ENCODE peak calls at places on chromosomes 11 and 22, in six cellular contexts. One of them, this sample, is unnamed. For H3K27me3, the result is how much of the 10 kb centered on the place peaks cover.

GRCh38 chr11:11463397-11463796 is 110.3 kb upstream of the CSNK2A3 start:
- DNase-seq in CD4-positive, alpha-beta T cell: no peak
- DNase-seq in H9: no peak
- DNase-seq in lung: no peak
- DNase-seq in psoas muscle: no peak
- DNase-seq in heart right ventricle: no peak
- DNase-seq in this sample: no peak

GRCh38 chr22:31753005-31753633 is 700 bp upstream of the DEPDC5 start:
- DNase-seq in psoas muscle: peak
- DNase-seq in H9: peak
- DNase-seq in heart right ventricle: peak
- DNase-seq in lung: peak
- DNase-seq in CD4-positive, alpha-beta T cell: no peak
- DNase-seq in this sample: no peak

GRCh38 chr11:86218125-86219081 is 26.1 kb upstream of the EED start:
- DNase-seq in H9: peak
- DNase-seq in CD4-positive, alpha-beta T cell: peak
- DNase-seq in psoas muscle: peak
- DNase-seq in heart right ventricle: peak
- DNase-seq in lung: peak
- DNase-seq in this sample: peak

GRCh38 chr11:62492586-62492985 is 54.0 kb downstream of the AHNAK start:
- DNase-seq in psoas muscle: no peak
- DNase-seq in H9: no peak
- DNase-seq in heart right ventricle: no peak
- DNase-seq in CD4-positive, alpha-beta T cell: no peak
- DNase-seq in lung: no peak
- DNase-seq in this sample: no peak

GRCh38 chr22:36546092-36546804 is 17.3 kb upstream of the EIF3D start:
- DNase-seq in CD4-positive, alpha-beta T cell: no peak
- DNase-seq in lung: no peak
- DNase-seq in heart right ventricle: peak
- DNase-seq in H9: peak
- DNase-seq in psoas muscle: peak
- DNase-seq in this sample: no peak

GRCh38 chr22:17773606-17774205 is 563 bp downstream of the BID start:
- DNase-seq in psoas muscle: peak
- DNase-seq in CD4-positive, alpha-beta T cell: peak
- DNase-seq in heart right ventricle: no peak
- DNase-seq in lung: no peak
- DNase-seq in H9: peak
- DNase-seq in this sample: no peak

GRCh38 chr11:108697872-108698473 is 33.1 kb downstream of the DDX10 start:
- DNase-seq in psoas muscle: peak
- DNase-seq in lung: peak
- DNase-seq in heart right ventricle: peak
- DNase-seq in CD4-positive, alpha-beta T cell: peak
- DNase-seq in H9: peak
- DNase-seq in this sample: peak

GRCh38 chr22:22025320-22026156 is 43.0 kb upstream of the TOP3B start:
- DNase-seq in heart right ventricle: no peak
- DNase-seq in lung: no peak
- DNase-seq in psoas muscle: no peak
- DNase-seq in H9: no peak
- DNase-seq in CD4-positive, alpha-beta T cell: no peak
- DNase-seq in this sample: no peak

GRCh38 chr11:116502641-116503061 is 270.1 kb downstream of the BUD13 start:
- DNase-seq in CD4-positive, alpha-beta T cell: no peak
- DNase-seq in heart right ventricle: peak
- DNase-seq in psoas muscle: peak
- DNase-seq in lung: no peak
- DNase-seq in H9: no peak
- DNase-seq in this sample: no peak

GRCh38 chr22:43205748-43206514 is 19.0 kb upstream of the TTLL12 start:
- DNase-seq in psoas muscle: no peak
- DNase-seq in H9: no peak
- DNase-seq in CD4-positive, alpha-beta T cell: no peak
- DNase-seq in lung: no peak
- DNase-seq in heart right ventricle: no peak
- DNase-seq in this sample: no peak

GRCh38 chr11:84250834-84251613 is 964.9 kb upstream of the CCDC90B start:
- DNase-seq in H9: no peak
- DNase-seq in heart right ventricle: no peak
- DNase-seq in lung: no peak
- DNase-seq in psoas muscle: no peak
- DNase-seq in CD4-positive, alpha-beta T cell: no peak
- DNase-seq in this sample: no peak

GRCh38 chr11:44952500-44953260 is 2.0 kb upstream of the TP53I11 start:
- DNase-seq in CD4-positive, alpha-beta T cell: no peak
- DNase-seq in lung: no peak
- DNase-seq in psoas muscle: no peak
- DNase-seq in heart right ventricle: no peak
- DNase-seq in H9: no peak
- DNase-seq in this sample: no peak

GRCh38 chr11:62707277-62707771 is at the start of the genes BSCL2 and GNG3:
- DNase-seq in lung: no peak
- DNase-seq in CD4-positive, alpha-beta T cell: no peak
- DNase-seq in heart right ventricle: no peak
- DNase-seq in H9: peak
- DNase-seq in psoas muscle: no peak
- DNase-seq in this sample: no peak

GRCh38 chr11:130779943-130780342 is 136.3 kb downstream of the SNX19 start:
- DNase-seq in lung: no peak
- DNase-seq in heart right ventricle: no peak
- DNase-seq in H9: no peak
- DNase-seq in CD4-positive, alpha-beta T cell: no peak
- DNase-seq in psoas muscle: no peak
- DNase-seq in this sample: no peak

GRCh38 chr11:129023968-129024676 is 81.5 kb upstream of the TP53AIP1 start:
- DNase-seq in heart right ventricle: no peak
- DNase-seq in psoas muscle: no peak
- DNase-seq in CD4-positive, alpha-beta T cell: no peak
- DNase-seq in H9: peak
- DNase-seq in lung: peak
- DNase-seq in this sample: no peak

GRCh38 chr11:67282876-67283371 is 6.2 kb upstream of the ANKRD13D start:
- DNase-seq in heart right ventricle: no peak
- DNase-seq in psoas muscle: peak
- DNase-seq in lung: no peak
- DNase-seq in H9: no peak
- DNase-seq in CD4-positive, alpha-beta T cell: no peak
- DNase-seq in this sample: no peak

GRCh38 chr22:19772673-19773469 is 12.3 kb downstream of the TBX1 start:
- DNase-seq in lung: no peak
- DNase-seq in heart right ventricle: no peak
- DNase-seq in H9: no peak
- DNase-seq in psoas muscle: peak
- DNase-seq in CD4-positive, alpha-beta T cell: no peak
- DNase-seq in this sample: no peak

GRCh38 chr11:27532652-27533325 is 26.2 kb upstream of the LIN7C start:
- DNase-seq in CD4-positive, alpha-beta T cell: no peak
- DNase-seq in heart right ventricle: no peak
- DNase-seq in psoas muscle: no peak
- DNase-seq in H9: no peak
- DNase-seq in lung: no peak
- DNase-seq in this sample: no peak

GRCh38 chr11:30916764-30917163 is 330.6 kb upstream of the MPPED2 start:
- DNase-seq in H9: no peak
- DNase-seq in psoas muscle: no peak
- DNase-seq in CD4-positive, alpha-beta T cell: no peak
- DNase-seq in lung: no peak
- DNase-seq in heart right ventricle: no peak
- DNase-seq in this sample: no peak

GRCh38 chr11:30919389-30920172 is 333.4 kb upstream of the MPPED2 start:
- DNase-seq in lung: no peak
- DNase-seq in heart right ventricle: no peak
- DNase-seq in psoas muscle: no peak
- DNase-seq in H9: no peak
- DNase-seq in CD4-positive, alpha-beta T cell: no peak
- DNase-seq in this sample: no peak

GRCh38 chr11:30911247-30911646 is 325.1 kb upstream of the MPPED2 start:
- DNase-seq in lung: no peak
- DNase-seq in heart right ventricle: no peak
- DNase-seq in H9: no peak
- DNase-seq in psoas muscle: no peak
- DNase-seq in CD4-positive, alpha-beta T cell: no peak
- DNase-seq in this sample: no peak

GRCh38 chr11:30917859-30918478 is 331.8 kb upstream of the MPPED2 start:
- DNase-seq in lung: no peak
- DNase-seq in H9: no peak
- DNase-seq in CD4-positive, alpha-beta T cell: no peak
- DNase-seq in psoas muscle: no peak
- DNase-seq in heart right ventricle: peak
- DNase-seq in this sample: peak

DNA sequence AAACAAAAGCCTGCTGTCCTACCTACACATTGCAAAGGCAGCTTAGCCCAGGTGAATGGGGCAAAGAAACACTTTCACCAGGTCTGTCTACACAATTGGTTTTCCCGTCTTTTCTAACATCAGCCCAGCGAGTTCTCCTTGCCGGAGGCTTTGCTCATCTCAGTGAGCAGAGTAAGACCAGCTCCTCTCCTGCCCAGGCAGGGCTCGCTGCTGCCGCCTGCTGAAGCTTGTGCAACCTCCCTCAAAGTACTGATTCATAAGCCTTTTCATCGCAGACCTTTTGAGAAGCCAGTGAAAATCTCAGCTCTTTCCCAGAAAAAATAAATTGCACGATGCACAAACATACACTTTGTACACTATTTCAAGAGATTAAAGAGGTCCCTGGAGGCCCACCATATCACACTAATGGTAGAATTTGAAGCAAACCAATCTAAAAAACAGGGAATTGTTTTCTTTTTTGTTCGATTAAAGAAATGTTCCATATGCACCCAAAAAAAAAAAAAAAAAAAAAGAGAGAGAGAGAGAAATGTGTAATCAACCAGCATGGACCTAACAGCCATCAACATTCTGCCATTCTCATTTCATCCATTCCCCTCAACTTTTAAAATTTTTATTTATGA is 328.1 kb upstream of the MPPED2 start:
- DNase-seq in CD4-positive, alpha-beta T cell: no peak
- DNase-seq in psoas muscle: peak
- DNase-seq in H9: peak
- DNase-seq in lung: no peak
- DNase-seq in heart right ventricle: peak
- DNase-seq in this sample: no peak
- TF ChIP-seq CTCF in CD4-positive, alpha-beta T cell: no peak
- TF ChIP-seq CTCF in psoas muscle: peak
- TF ChIP-seq CTCF in H9: peak
- TF ChIP-seq CTCF in lung: no peak
- TF ChIP-seq CTCF in heart right ventricle: peak
- TF ChIP-seq CTCF in this sample: peak

GRCh38 chr22:41332217-41332616 is 30.9 kb downstream of the ZC3H7B start:
- DNase-seq in H9: no peak
- DNase-seq in CD4-positive, alpha-beta T cell: no peak
- DNase-seq in lung: no peak
- DNase-seq in psoas muscle: no peak
- DNase-seq in heart right ventricle: no peak
- DNase-seq in this sample: no peak

GRCh38 chr22:41333806-41334205 is 32.5 kb downstream of the ZC3H7B start:
- DNase-seq in lung: no peak
- DNase-seq in heart right ventricle: no peak
- DNase-seq in H9: no peak
- DNase-seq in CD4-positive, alpha-beta T cell: no peak
- DNase-seq in psoas muscle: no peak
- DNase-seq in this sample: no peak

GRCh38 chr22:41334215-41334614 is 32.9 kb downstream of the ZC3H7B start:
- DNase-seq in H9: no peak
- DNase-seq in psoas muscle: peak
- DNase-seq in CD4-positive, alpha-beta T cell: no peak
- DNase-seq in heart right ventricle: no peak
- DNase-seq in lung: no peak
- DNase-seq in this sample: no peak

GRCh38 chr22:41327124-41327523 is 25.8 kb downstream of the ZC3H7B start:
- DNase-seq in heart right ventricle: no peak
- DNase-seq in lung: no peak
- DNase-seq in CD4-positive, alpha-beta T cell: no peak
- DNase-seq in H9: no peak
- DNase-seq in psoas muscle: peak
- DNase-seq in this sample: no peak

GRCh38 chr22:41330169-41330568 is 28.8 kb downstream of the ZC3H7B start:
- DNase-seq in heart right ventricle: no peak
- DNase-seq in H9: no peak
- DNase-seq in psoas muscle: no peak
- DNase-seq in CD4-positive, alpha-beta T cell: no peak
- DNase-seq in lung: no peak
- DNase-seq in this sample: no peak
- H3K27me3 ChIP-seq in heart right ventricle: under half
- H3K27me3 ChIP-seq in H9: under half
- H3K27me3 ChIP-seq in psoas muscle: under half
- H3K27me3 ChIP-seq in CD4-positive, alpha-beta T cell: under half
- H3K27me3 ChIP-seq in lung: under half
- H3K27me3 ChIP-seq in this sample: under half

GRCh38 chr22:26330971-26331625 is 98.0 kb upstream of the ASPHD2 start:
- DNase-seq in heart right ventricle: peak
- DNase-seq in CD4-positive, alpha-beta T cell: peak
- DNase-seq in H9: peak
- DNase-seq in lung: peak
- DNase-seq in psoas muscle: no peak
- DNase-seq in this sample: peak
- TF ChIP-seq CTCF in heart right ventricle: peak
- TF ChIP-seq CTCF in CD4-positive, alpha-beta T cell: peak
- TF ChIP-seq CTCF in H9: peak
- TF ChIP-seq CTCF in lung: peak
- TF ChIP-seq CTCF in psoas muscle: peak
- TF ChIP-seq CTCF in this sample: peak

GRCh38 chr11:101586965-101587364 is 3.2 kb upstream of the TRPC6 start:
- DNase-seq in psoas muscle: no peak
- DNase-seq in lung: no peak
- DNase-seq in heart right ventricle: no peak
- DNase-seq in H9: no peak
- DNase-seq in CD4-positive, alpha-beta T cell: no peak
- DNase-seq in this sample: no peak

GRCh38 chr11:101582242-101583052 is 1.4 kb downstream of the TRPC6 start:
- DNase-seq in psoas muscle: no peak
- DNase-seq in heart right ventricle: no peak
- DNase-seq in lung: no peak
- DNase-seq in H9: no peak
- DNase-seq in CD4-positive, alpha-beta T cell: no peak
- DNase-seq in this sample: no peak

GRCh38 chr11:101583180-101584128 is at the start of gene TRPC6:
- DNase-seq in CD4-positive, alpha-beta T cell: no peak
- DNase-seq in lung: no peak
- DNase-seq in heart right ventricle: no peak
- DNase-seq in H9: peak
- DNase-seq in psoas muscle: no peak
- DNase-seq in this sample: no peak

GRCh38 chr11:101584129-101584515 is 315 bp upstream of the TRPC6 start:
- DNase-seq in CD4-positive, alpha-beta T cell: no peak
- DNase-seq in H9: no peak
- DNase-seq in lung: no peak
- DNase-seq in psoas muscle: no peak
- DNase-seq in heart right ventricle: no peak
- DNase-seq in this sample: no peak

DNA sequence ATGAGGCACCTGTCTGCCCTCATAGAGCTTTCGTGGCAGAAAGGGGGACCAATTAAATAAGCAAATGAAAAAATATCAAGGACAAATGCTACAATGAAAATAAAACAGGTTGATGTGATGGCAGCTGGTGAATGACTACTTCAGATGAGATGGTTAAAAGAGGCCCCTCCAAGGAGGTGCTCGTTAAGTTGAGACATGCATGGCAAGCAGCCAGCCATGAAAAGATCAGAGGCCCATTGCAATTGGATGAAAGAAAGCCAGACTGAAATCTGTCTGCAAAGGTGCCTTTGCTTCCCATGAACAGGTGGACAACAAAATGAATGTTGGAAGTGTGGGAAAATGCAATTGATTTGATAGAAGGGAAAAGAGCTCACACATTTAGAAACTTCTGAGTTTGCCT is 844 bp upstream of the TRPC6 start:
- DNase-seq in lung: no peak
- DNase-seq in psoas muscle: no peak
- DNase-seq in H9: no peak
- DNase-seq in CD4-positive, alpha-beta T cell: no peak
- DNase-seq in heart right ventricle: no peak
- DNase-seq in this sample: no peak
- H3K27me3 ChIP-seq in lung: under half
- H3K27me3 ChIP-seq in psoas muscle: under half
- H3K27me3 ChIP-seq in H9: under half
- H3K27me3 ChIP-seq in CD4-positive, alpha-beta T cell: under half
- H3K27me3 ChIP-seq in heart right ventricle: under half
- H3K27me3 ChIP-seq in this sample: under half